ENCODE peak calls at places on chromosomes 4 and X, in four cellular contexts. L is GM23248, G is IMR-90, P is hepatocyte. R is an unnamed sample. For H3K4me1, the result is how much of the 10 kb centered on the place peaks cover.

GRCh38 chr4:11720292-11720691 is 291.6 kb upstream of the HS3ST1 start:
- DNase-seq in L (peak), G (peak), P (peak), R (no peak)

GRCh38 chr4:116561717-116562116 is 523.7 kb downstream of the TRAM1L1 start:
- DNase-seq in L (no peak), G (no peak), P (no peak), R (no peak)

GRCh38 chr4:101126044-101126443 is 221.3 kb downstream of the PPP3CA start:
- DNase-seq in L (peak), G (peak), P (no peak), R (peak)

GRCh38 chrX:110143454-110144210 is 140.7 kb downstream of the TMEM164 start:
- DNase-seq in L (no peak), G (no peak), P (no peak), R (no peak)

GRCh38 chrX:142819461-142819860 is 206.3 kb upstream of the SPANXN4 start:
- DNase-seq in L (no peak), G (no peak), P (no peak), R (no peak)

GRCh38 chrX:72609313-72609712 is 36.7 kb upstream of the HDAC8 start:
- DNase-seq in L (peak), G (peak), P (peak), R (no peak)

GRCh38 chrX:48467331-48467761 is 2.7 kb downstream of the SLC38A5 start:
- DNase-seq in L (peak), G (no peak), P (no peak), R (no peak)

GRCh38 chr4:143921160-143921559 is 15.8 kb upstream of the GYPE start:
- DNase-seq in L (no peak), G (no peak), P (no peak), R (no peak)

GRCh38 chr4:107780665-107781064 is 44.1 kb upstream of the SGMS2 start:
- DNase-seq in L (peak), G (no peak), P (no peak), R (peak)

GRCh38 chrX:115713465-115713864 is 152.5 kb downstream of the PLS3 start:
- DNase-seq in L (peak), G (no peak), P (no peak), R (no peak)

GRCh38 chrX:12719837-12720236 is 71.4 kb upstream of the PRPS2 start:
- DNase-seq in L (no peak), G (no peak), P (no peak), R (no peak)

GRCh38 chrX:80246273-80246672 is 174.0 kb upstream of the TENT5D start:
- DNase-seq in L (no peak), G (no peak), P (no peak), R (no peak)

GRCh38 chrX:120238947-120239346 is 11.7 kb upstream of the ZBTB33 start:
- DNase-seq in L (no peak), G (no peak), P (no peak), R (no peak)

GRCh38 chr4:92121099-92121498 is 182.7 kb upstream of the GRID2 start:
- DNase-seq in L (no peak), G (no peak), P (peak), R (peak)

GRCh38 chr4:93731448-93731847 is 97.1 kb upstream of the ATOH1 start:
- DNase-seq in L (peak), G (peak), P (peak), R (peak)

GRCh38 chrX:138034136-138034535 is 468.2 kb downstream of the ZIC3 start:
- DNase-seq in L (no peak), G (no peak), P (no peak), R (no peak)

GRCh38 chr4:4853921-4854648 is 5.4 kb upstream of the MSX1 start:
- DNase-seq in L (no peak), G (no peak), P (no peak), R (no peak)

GRCh38 chr4:166078956-166079355 is 205.9 kb downstream of the TLL1 start:
- DNase-seq in L (peak), G (no peak), P (peak), R (no peak)

GRCh38 chr4:77865259-77865658 is 2.6 kb downstream of the MRPL1 start:
- DNase-seq in L (no peak), G (no peak), P (no peak), R (no peak)

GRCh38 chr4:77862478-77863216 is at the start of gene MRPL1:
- DNase-seq in L (peak), G (peak), P (peak), R (peak)

GRCh38 chr4:77856152-77856551 is 6.5 kb upstream of the MRPL1 start:
- DNase-seq in L (no peak), G (no peak), P (no peak), R (no peak)

GRCh38 chr4:77859256-77859655 is 3.4 kb upstream of the MRPL1 start:
- DNase-seq in L (no peak), G (no peak), P (no peak), R (no peak)

GRCh38 chr4:77861500-77861899 is 1.1 kb upstream of the MRPL1 start:
- DNase-seq in L (peak), G (no peak), P (no peak), R (peak)
- H2AFZ ChIP-seq in L (peak), G (peak), P (peak), R (peak)

DNA sequence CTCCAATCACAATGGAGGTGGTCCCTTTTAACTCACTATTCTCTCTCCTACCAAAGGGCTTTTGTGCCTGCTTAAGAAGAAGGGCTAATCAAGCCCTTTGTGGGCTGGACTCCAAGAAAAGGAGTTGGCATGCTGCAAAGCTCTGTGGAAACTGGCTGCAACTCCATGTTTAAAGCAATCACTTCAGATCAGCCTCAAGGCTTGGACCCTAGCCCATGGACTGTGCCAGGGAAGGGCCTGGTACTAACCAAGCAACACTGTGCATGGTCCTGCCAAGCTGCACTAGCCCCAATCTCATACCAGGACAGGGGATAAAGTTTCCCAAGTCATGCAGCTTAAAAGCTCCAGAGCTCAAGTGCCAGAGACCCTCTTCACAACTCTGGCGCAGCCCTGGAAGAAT is 86.7 kb downstream of the ATP8A1 start:
- DNase-seq in L (no peak), G (no peak), P (peak), R (no peak)
- H3K4me2 ChIP-seq in L (no peak), G (no peak), P (no peak), R (no peak)

GRCh38 chr4:48120132-48120531 is 13.9 kb downstream of the TXK start:
- DNase-seq in L (no peak), G (no peak), P (no peak), R (no peak)
- H3K4me1 ChIP-seq in L (under half), G (under half), P (under half), R (under half)

DNA sequence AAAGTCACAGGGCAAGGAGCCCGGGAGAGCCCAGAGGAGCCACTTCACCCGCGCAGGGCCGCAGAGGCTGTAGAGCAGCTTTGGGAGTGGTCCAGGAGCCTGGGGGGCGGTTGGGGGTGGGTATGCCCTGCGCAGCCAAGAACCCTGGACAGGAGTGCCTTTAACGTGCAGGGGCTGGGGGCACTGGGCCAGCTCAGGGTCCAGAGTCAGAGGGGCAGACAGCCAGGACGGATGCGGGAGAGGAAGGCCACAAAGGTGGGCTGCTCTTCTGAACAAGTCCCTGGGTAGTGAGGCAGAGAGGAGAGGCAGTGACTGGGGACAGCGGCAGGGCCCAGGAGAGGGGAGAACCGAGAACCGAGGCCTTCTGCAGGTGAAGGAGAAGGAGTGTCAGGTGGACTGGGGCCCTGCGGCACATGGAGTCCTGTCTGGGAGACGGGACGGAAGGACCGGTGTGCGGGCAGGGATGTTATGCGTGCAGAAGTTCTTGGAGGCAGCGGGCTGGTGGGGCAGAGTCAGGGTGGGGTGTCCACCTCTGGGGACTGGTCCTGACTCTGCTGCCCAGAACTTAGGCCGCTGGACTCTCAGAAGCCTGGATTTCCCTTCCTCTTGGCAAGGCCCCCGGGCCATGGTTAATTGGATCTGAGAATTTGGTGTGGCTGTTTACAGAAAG is 31.8 kb downstream of the ADRA2C start:
- DNase-seq in L (no peak), G (no peak), P (no peak), R (no peak)
- H2AFZ ChIP-seq in L (no peak), G (no peak), P (no peak), R (no peak)

GRCh38 chrX:108313662-108314061 is 124.6 kb downstream of the COL4A6 start:
- DNase-seq in L (peak), G (peak), P (no peak), R (peak)

GRCh38 chrX:108316456-108316855 is 121.8 kb downstream of the COL4A6 start:
- DNase-seq in L (no peak), G (no peak), P (no peak), R (no peak)

GRCh38 chrX:108310511-108310910 is 127.7 kb downstream of the COL4A6 start:
- DNase-seq in L (no peak), G (peak), P (no peak), R (peak)

GRCh38 chrX:108312011-108312410 is 126.2 kb downstream of the COL4A6 start:
- DNase-seq in L (peak), G (peak), P (no peak), R (peak)

DNA sequence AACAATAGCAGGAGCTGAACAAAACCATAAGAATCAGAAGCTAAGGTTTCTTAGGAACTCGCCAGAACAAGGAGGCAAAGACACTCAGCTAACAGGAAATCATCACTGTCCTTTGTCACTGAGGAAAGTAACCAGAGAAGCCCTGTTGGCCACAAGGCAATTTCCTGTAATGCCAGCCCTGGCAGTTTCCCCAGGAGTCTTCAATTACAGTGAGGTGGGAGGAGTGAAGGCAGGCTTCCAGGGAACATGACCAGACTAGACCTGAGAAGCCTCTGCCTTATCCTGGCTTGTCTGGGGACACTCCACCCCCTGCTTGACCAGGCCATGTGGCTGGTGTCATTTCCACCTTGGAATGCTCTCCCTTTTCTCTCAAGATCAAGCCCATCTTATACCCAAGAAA is 125.3 kb downstream of the COL4A6 start:
- DNase-seq in L (peak), G (peak), P (no peak), R (peak)
- H3K4me2 ChIP-seq in L (peak), G (no peak), P (no peak), R (peak)

GRCh38 chrX:78331708-78332107 is 4.3 kb upstream of the CYSLTR1 start:
- DNase-seq in L (no peak), G (no peak), P (no peak), R (no peak)
- H3K4me1 ChIP-seq in L (under half), G (under half), P (under half), R (under half)

DNA sequence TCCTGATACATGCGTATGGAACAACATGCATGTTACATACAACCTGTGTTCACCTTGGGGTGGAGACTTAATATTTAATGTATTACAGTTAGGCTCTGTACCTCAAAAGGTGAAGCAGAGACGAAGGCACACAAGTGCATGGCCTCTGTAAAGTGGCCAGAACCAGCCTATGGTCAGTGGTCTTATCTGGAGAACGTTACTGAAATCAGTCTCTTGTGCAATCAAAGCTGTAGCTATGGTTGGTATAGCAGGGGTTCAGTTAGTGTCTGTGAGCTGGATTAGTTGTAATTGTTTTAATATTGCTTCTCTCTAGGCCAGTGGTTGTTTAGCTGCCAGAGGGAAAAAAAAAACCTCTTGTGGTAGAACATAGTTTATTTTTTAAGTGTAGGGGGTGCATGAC is 2.2 kb upstream of the TMEM33 start:
- DNase-seq in L (no peak), G (no peak), P (no peak), R (no peak)
- H2AFZ ChIP-seq in L (no peak), G (no peak), P (no peak), R (no peak)

GRCh38 chr4:7359302-7360063 is 75.2 kb downstream of the PSAPL1 start:
- DNase-seq in L (no peak), G (no peak), P (no peak), R (no peak)

GRCh38 chr4:7362862-7363430 is 71.8 kb downstream of the PSAPL1 start:
- DNase-seq in L (no peak), G (no peak), P (no peak), R (no peak)

GRCh38 chr4:7360802-7361201 is 73.9 kb downstream of the PSAPL1 start:
- DNase-seq in L (no peak), G (no peak), P (no peak), R (no peak)

GRCh38 chr4:7362341-7362740 is 72.4 kb downstream of the PSAPL1 start:
- DNase-seq in L (no peak), G (no peak), P (no peak), R (no peak)

GRCh38 chr4:7361256-7361655 is 73.5 kb downstream of the PSAPL1 start:
- DNase-seq in L (peak), G (no peak), P (peak), R (no peak)
- H3K4me2 ChIP-seq in L (no peak), G (no peak), P (no peak), R (no peak)